ENCODE peak calls at places on chromosome 17, in six cellular contexts. L, W, J, F, S and C are unnamed samples.

GRCh38 chr17:37261286-37261685 is 114.5 kb upstream of the C17orf78 start:
- DNase-seq in W (no peak), J (no peak), F (no peak), S (peak), L (no peak), C (no peak)

GRCh38 chr17:19703776-19704371 is 12.5 kb downstream of the SLC47A2 start:
- DNase-seq in W (no peak), L (no peak), S (no peak), J (no peak), F (no peak), C (no peak)

GRCh38 chr17:51298508-51299371 is 38.4 kb downstream of the UTP18 start:
- DNase-seq in F (no peak), S (peak), J (peak), L (peak), W (peak), C (no peak)

GRCh38 chr17:59649886-59650285 is 30.2 kb downstream of the CLTC start:
- DNase-seq in L (no peak), S (no peak), J (no peak), F (no peak), W (no peak), C (no peak)

GRCh38 chr17:10649031-10649430 is 8.1 kb downstream of the MYH3 start:
- DNase-seq in W (no peak), F (no peak), S (no peak), J (no peak), L (no peak), C (no peak)

GRCh38 chr17:8163978-8164814 is 1.4 kb upstream of the VAMP2 start:
- DNase-seq in S (peak), L (peak), J (no peak), F (peak), W (no peak), C (peak)

GRCh38 chr17:9676742-9677387 is 31.5 kb downstream of the USP43 start:
- DNase-seq in W (no peak), F (no peak), L (no peak), S (no peak), J (peak), C (no peak)

GRCh38 chr17:43714338-43715149 is 44.0 kb downstream of the SOST start:
- DNase-seq in L (no peak), F (no peak), W (no peak), S (peak), J (no peak), C (no peak)

GRCh38 chr17:45073414-45074070 is 12.4 kb downstream of the NMT1 start:
- DNase-seq in S (peak), J (no peak), L (peak), W (no peak), F (no peak), C (no peak)

GRCh38 chr17:66711936-66712335 is 123.0 kb upstream of the CACNG5 start:
- DNase-seq in W (no peak), S (no peak), F (no peak), L (no peak), J (no peak), C (no peak)

GRCh38 chr17:42253601-42254000 is 22.6 kb downstream of the STAT5B start:
- DNase-seq in J (no peak), L (no peak), S (no peak), W (no peak), F (no peak), C (no peak)

GRCh38 chr17:62892870-62893338 is 73.1 kb upstream of the TANC2 start:
- DNase-seq in L (no peak), F (no peak), J (peak), S (peak), W (no peak), C (no peak)

GRCh38 chr17:49132699-49133364 is at the start of gene B4GALNT2:
- DNase-seq in L (no peak), J (no peak), W (peak), F (no peak), S (no peak), C (no peak)

GRCh38 chr17:80395402-80396151 is 19.4 kb upstream of the ENDOV start:
- DNase-seq in J (no peak), W (no peak), S (peak), L (no peak), F (no peak), C (no peak)

GRCh38 chr17:72008236-72008874 is 112.5 kb upstream of the SOX9 start:
- DNase-seq in J (no peak), W (no peak), F (no peak), L (no peak), S (no peak), C (no peak)

GRCh38 chr17:37744961-37745800 is at the start of gene HNF1B:
- DNase-seq in S (no peak), W (peak), F (no peak), L (no peak), J (no peak), C (no peak)

GRCh38 chr17:20171741-20172377 is 162.7 kb downstream of the SPECC1 start:
- DNase-seq in W (no peak), J (no peak), F (no peak), S (no peak), L (no peak), C (no peak)

GRCh38 chr17:82653651-82654528 is 5.6 kb upstream of the WDR45B start:
- DNase-seq in W (no peak), F (no peak), S (no peak), J (no peak), L (no peak), C (no peak)

GRCh38 chr17:50027639-50028206 is 28.2 kb upstream of the ITGA3 start:
- DNase-seq in J (no peak), W (peak), L (no peak), F (no peak), S (peak), C (no peak)

GRCh38 chr17:77404812-77405581 is 264.2 kb downstream of the SEC14L1 start:
- DNase-seq in F (no peak), L (no peak), S (peak), W (peak), J (peak), C (peak)

GRCh38 chr17:75105269-75106080 is 4.3 kb upstream of the ARMC7 start:
- DNase-seq in W (peak), S (peak), F (no peak), J (no peak), L (no peak), C (no peak)

GRCh38 chr17:46942441-46943217 is 19.7 kb downstream of the GOSR2 start:
- DNase-seq in J (peak), S (peak), L (peak), W (peak), F (peak), C (peak)

GRCh38 chr17:44906010-44906646 is 6.9 kb upstream of the EFTUD2 start:
- DNase-seq in W (no peak), F (peak), L (no peak), J (no peak), S (peak), C (no peak)

GRCh38 chr17:61389670-61390478 is 9.8 kb upstream of the TBX2 start:
- DNase-seq in L (no peak), W (peak), J (no peak), F (peak), S (peak), C (peak)

GRCh38 chr17:45127583-45128300 is 4.6 kb downstream of the PLCD3 start:
- DNase-seq in L (no peak), W (no peak), J (no peak), F (no peak), S (no peak), C (no peak)

GRCh38 chr17:79131701-79132100 is 57.1 kb downstream of the ENGASE start:
- DNase-seq in L (no peak), J (no peak), S (no peak), F (no peak), W (no peak), C (no peak)